ENCODE peak calls at places on chromosomes 11 and 22, in six cellular contexts. One of them, this sample, is unnamed.

GRCh38 chr22:43446037-43446803 is 34.4 kb downstream of the MPPED1 start:
- DNase-seq in pancreas: no peak
- DNase-seq in tibial nerve: no peak
- DNase-seq in cardiac fibroblast: no peak
- DNase-seq in B cell: no peak
- DNase-seq in endodermal cell: no peak
- DNase-seq in this sample: peak

GRCh38 chr11:59368238-59369022 is 9.7 kb downstream of the OR5AN1 start:
- DNase-seq in pancreas: no peak
- DNase-seq in tibial nerve: no peak
- DNase-seq in B cell: peak
- DNase-seq in endodermal cell: no peak
- DNase-seq in cardiac fibroblast: no peak
- DNase-seq in this sample: no peak

GRCh38 chr11:102347526-102348331 is 715 bp downstream of the BIRC2 start:
- DNase-seq in tibial nerve: peak
- DNase-seq in B cell: peak
- DNase-seq in endodermal cell: peak
- DNase-seq in cardiac fibroblast: peak
- DNase-seq in pancreas: no peak
- DNase-seq in this sample: no peak

GRCh38 chr11:114244995-114245394 is 51.2 kb upstream of the NNMT start:
- DNase-seq in tibial nerve: no peak
- DNase-seq in cardiac fibroblast: no peak
- DNase-seq in endodermal cell: no peak
- DNase-seq in pancreas: no peak
- DNase-seq in B cell: no peak
- DNase-seq in this sample: no peak

GRCh38 chr11:88068848-88069554 is 106.2 kb downstream of the RAB38 start:
- DNase-seq in pancreas: peak
- DNase-seq in cardiac fibroblast: no peak
- DNase-seq in tibial nerve: no peak
- DNase-seq in B cell: no peak
- DNase-seq in endodermal cell: no peak
- DNase-seq in this sample: peak

GRCh38 chr11:47399860-47400812 is 8.3 kb upstream of the SLC39A13 start:
- DNase-seq in endodermal cell: peak
- DNase-seq in tibial nerve: no peak
- DNase-seq in pancreas: no peak
- DNase-seq in B cell: peak
- DNase-seq in cardiac fibroblast: no peak
- DNase-seq in this sample: peak

GRCh38 chr11:107712342-107712741 is 486 bp upstream of the SLN start:
- DNase-seq in cardiac fibroblast: no peak
- DNase-seq in tibial nerve: no peak
- DNase-seq in pancreas: no peak
- DNase-seq in B cell: no peak
- DNase-seq in endodermal cell: no peak
- DNase-seq in this sample: no peak

GRCh38 chr11:99257131-99257530 is 236.4 kb downstream of the CNTN5 start:
- DNase-seq in tibial nerve: no peak
- DNase-seq in endodermal cell: no peak
- DNase-seq in pancreas: no peak
- DNase-seq in B cell: no peak
- DNase-seq in cardiac fibroblast: peak
- DNase-seq in this sample: no peak

GRCh38 chr22:18095101-18095805 is 15.4 kb upstream of the TUBA8 start:
- DNase-seq in pancreas: no peak
- DNase-seq in B cell: no peak
- DNase-seq in cardiac fibroblast: no peak
- DNase-seq in tibial nerve: no peak
- DNase-seq in endodermal cell: no peak
- DNase-seq in this sample: no peak

GRCh38 chr22:31504282-31504681 is 7.9 kb downstream of the SFI1 start:
- DNase-seq in pancreas: no peak
- DNase-seq in B cell: no peak
- DNase-seq in endodermal cell: no peak
- DNase-seq in tibial nerve: no peak
- DNase-seq in cardiac fibroblast: peak
- DNase-seq in this sample: no peak

GRCh38 chr22:37326726-37327125 is 44.4 kb downstream of the CYTH4 start:
- DNase-seq in B cell: no peak
- DNase-seq in endodermal cell: no peak
- DNase-seq in tibial nerve: no peak
- DNase-seq in cardiac fibroblast: no peak
- DNase-seq in pancreas: peak
- DNase-seq in this sample: no peak

GRCh38 chr11:73194593-73194992 is 23.5 kb upstream of the P2RY2 start:
- DNase-seq in cardiac fibroblast: no peak
- DNase-seq in tibial nerve: no peak
- DNase-seq in pancreas: no peak
- DNase-seq in endodermal cell: no peak
- DNase-seq in B cell: no peak
- DNase-seq in this sample: no peak

GRCh38 chr11:60912223-60912850 is 1.6 kb upstream of the TMEM109 start:
- DNase-seq in endodermal cell: no peak
- DNase-seq in pancreas: no peak
- DNase-seq in tibial nerve: no peak
- DNase-seq in cardiac fibroblast: no peak
- DNase-seq in B cell: no peak
- DNase-seq in this sample: no peak

GRCh38 chr11:108500721-108501120 is 2.5 kb upstream of the POGLUT3 start:
- DNase-seq in pancreas: no peak
- DNase-seq in tibial nerve: no peak
- DNase-seq in cardiac fibroblast: no peak
- DNase-seq in B cell: no peak
- DNase-seq in endodermal cell: no peak
- DNase-seq in this sample: no peak

GRCh38 chr11:112247198-112247597 is 13.5 kb downstream of the PLET1 start:
- DNase-seq in endodermal cell: no peak
- DNase-seq in B cell: no peak
- DNase-seq in tibial nerve: no peak
- DNase-seq in cardiac fibroblast: peak
- DNase-seq in pancreas: no peak
- DNase-seq in this sample: no peak

GRCh38 chr22:37270928-37271650 is 11.2 kb upstream of the CYTH4 start:
- DNase-seq in pancreas: no peak
- DNase-seq in B cell: no peak
- DNase-seq in tibial nerve: no peak
- DNase-seq in endodermal cell: peak
- DNase-seq in cardiac fibroblast: peak
- DNase-seq in this sample: peak

GRCh38 chr11:504994-505344 is 2.1 kb downstream of the RNH1 start:
- DNase-seq in endodermal cell: no peak
- DNase-seq in pancreas: no peak
- DNase-seq in B cell: no peak
- DNase-seq in tibial nerve: no peak
- DNase-seq in cardiac fibroblast: no peak
- DNase-seq in this sample: no peak

GRCh38 chr22:35072939-35073338 is 7.0 kb downstream of the ISX start:
- DNase-seq in pancreas: no peak
- DNase-seq in cardiac fibroblast: peak
- DNase-seq in B cell: no peak
- DNase-seq in endodermal cell: no peak
- DNase-seq in tibial nerve: no peak
- DNase-seq in this sample: no peak

GRCh38 chr11:116314012-116314411 is 458.8 kb downstream of the BUD13 start:
- DNase-seq in cardiac fibroblast: no peak
- DNase-seq in pancreas: no peak
- DNase-seq in endodermal cell: no peak
- DNase-seq in tibial nerve: no peak
- DNase-seq in B cell: no peak
- DNase-seq in this sample: no peak

GRCh38 chr11:116312560-116313340 is 460.0 kb downstream of the BUD13 start:
- DNase-seq in pancreas: peak
- DNase-seq in endodermal cell: no peak
- DNase-seq in cardiac fibroblast: no peak
- DNase-seq in tibial nerve: peak
- DNase-seq in B cell: no peak
- DNase-seq in this sample: no peak

GRCh38 chr11:116311141-116311540 is 461.6 kb downstream of the BUD13 start:
- DNase-seq in B cell: no peak
- DNase-seq in tibial nerve: no peak
- DNase-seq in endodermal cell: no peak
- DNase-seq in cardiac fibroblast: no peak
- DNase-seq in pancreas: no peak
- DNase-seq in this sample: no peak

GRCh38 chr11:116310215-116310614 is 462.6 kb downstream of the BUD13 start:
- DNase-seq in pancreas: no peak
- DNase-seq in endodermal cell: no peak
- DNase-seq in tibial nerve: no peak
- DNase-seq in cardiac fibroblast: no peak
- DNase-seq in B cell: no peak
- DNase-seq in this sample: no peak

DNA sequence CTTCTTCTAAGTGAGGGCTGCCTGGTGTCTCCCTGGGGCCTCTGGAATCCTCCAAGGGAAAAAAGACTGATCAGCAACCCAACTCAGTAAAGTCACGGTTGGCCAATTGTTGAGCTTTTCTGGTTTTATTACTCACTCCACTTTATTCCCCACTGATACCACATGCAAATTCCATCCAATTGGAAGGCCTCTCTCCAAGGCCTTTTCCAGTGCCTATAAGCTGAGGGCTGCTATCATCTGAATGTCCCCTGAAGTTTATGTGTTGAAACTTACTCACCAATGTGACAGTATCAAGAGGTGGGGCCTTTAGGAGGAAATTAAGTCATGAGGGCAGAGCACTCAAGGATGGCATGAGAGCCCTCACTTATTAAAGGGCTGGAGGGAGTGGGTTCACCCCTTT is 463.3 kb downstream of the BUD13 start:
- DNase-seq in B cell: no peak
- DNase-seq in tibial nerve: no peak
- DNase-seq in cardiac fibroblast: no peak
- DNase-seq in pancreas: no peak
- DNase-seq in endodermal cell: no peak
- DNase-seq in this sample: no peak
- TF ChIP-seq CTCF in B cell: no peak
- TF ChIP-seq CTCF in tibial nerve: no peak
- TF ChIP-seq CTCF in cardiac fibroblast: no peak
- TF ChIP-seq CTCF in pancreas: no peak
- TF ChIP-seq CTCF in endodermal cell: no peak
- TF ChIP-seq CTCF in this sample: no peak

GRCh38 chr22:27629908-27630733 is 171.4 kb downstream of the MN1 start:
- DNase-seq in B cell: no peak
- DNase-seq in cardiac fibroblast: no peak
- DNase-seq in endodermal cell: no peak
- DNase-seq in tibial nerve: no peak
- DNase-seq in pancreas: no peak
- DNase-seq in this sample: no peak

GRCh38 chr22:27631641-27632040 is 169.9 kb downstream of the MN1 start:
- DNase-seq in B cell: no peak
- DNase-seq in tibial nerve: no peak
- DNase-seq in pancreas: no peak
- DNase-seq in cardiac fibroblast: no peak
- DNase-seq in endodermal cell: no peak
- DNase-seq in this sample: no peak

GRCh38 chr22:27628891-27629631 is 172.5 kb downstream of the MN1 start:
- DNase-seq in tibial nerve: no peak
- DNase-seq in pancreas: no peak
- DNase-seq in endodermal cell: no peak
- DNase-seq in B cell: no peak
- DNase-seq in cardiac fibroblast: no peak
- DNase-seq in this sample: no peak

GRCh38 chr22:27632451-27633295 is 168.9 kb downstream of the MN1 start:
- DNase-seq in cardiac fibroblast: no peak
- DNase-seq in B cell: no peak
- DNase-seq in tibial nerve: no peak
- DNase-seq in pancreas: peak
- DNase-seq in endodermal cell: no peak
- DNase-seq in this sample: no peak

DNA sequence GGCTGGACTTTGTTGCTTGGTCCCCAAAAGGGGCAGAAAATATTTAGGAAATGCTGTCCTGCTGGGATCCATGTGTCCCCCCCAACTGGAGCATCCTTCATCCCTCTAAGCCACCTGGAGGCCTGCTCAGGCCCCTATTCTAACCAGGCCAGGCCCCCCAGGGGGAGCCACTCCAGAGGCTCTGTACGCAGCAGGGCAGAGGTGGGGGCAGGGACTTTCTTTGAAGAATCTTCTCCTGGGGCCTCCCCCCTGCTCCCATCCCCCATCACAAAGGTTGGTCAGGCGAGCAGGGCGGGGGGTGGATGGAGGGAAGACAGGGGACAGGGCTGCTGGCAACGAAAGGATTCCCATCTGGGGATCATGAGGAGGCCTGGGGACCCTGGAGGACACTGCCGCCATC is 170.8 kb downstream of the MN1 start:
- DNase-seq in tibial nerve: no peak
- DNase-seq in cardiac fibroblast: no peak
- DNase-seq in B cell: no peak
- DNase-seq in pancreas: no peak
- DNase-seq in endodermal cell: peak
- DNase-seq in this sample: peak
- TF ChIP-seq CTCF in tibial nerve: no peak
- TF ChIP-seq CTCF in cardiac fibroblast: no peak
- TF ChIP-seq CTCF in B cell: no peak
- TF ChIP-seq CTCF in pancreas: no peak
- TF ChIP-seq CTCF in endodermal cell: no peak
- TF ChIP-seq CTCF in this sample: no peak

GRCh38 chr22:27985323-27986275 is 66.5 kb upstream of the PITPNB start:
- DNase-seq in tibial nerve: no peak
- DNase-seq in cardiac fibroblast: no peak
- DNase-seq in pancreas: no peak
- DNase-seq in endodermal cell: peak
- DNase-seq in B cell: no peak
- DNase-seq in this sample: no peak
- TF ChIP-seq CTCF in tibial nerve: no peak
- TF ChIP-seq CTCF in cardiac fibroblast: no peak
- TF ChIP-seq CTCF in pancreas: no peak
- TF ChIP-seq CTCF in endodermal cell: no peak
- TF ChIP-seq CTCF in B cell: no peak
- TF ChIP-seq CTCF in this sample: no peak

DNA sequence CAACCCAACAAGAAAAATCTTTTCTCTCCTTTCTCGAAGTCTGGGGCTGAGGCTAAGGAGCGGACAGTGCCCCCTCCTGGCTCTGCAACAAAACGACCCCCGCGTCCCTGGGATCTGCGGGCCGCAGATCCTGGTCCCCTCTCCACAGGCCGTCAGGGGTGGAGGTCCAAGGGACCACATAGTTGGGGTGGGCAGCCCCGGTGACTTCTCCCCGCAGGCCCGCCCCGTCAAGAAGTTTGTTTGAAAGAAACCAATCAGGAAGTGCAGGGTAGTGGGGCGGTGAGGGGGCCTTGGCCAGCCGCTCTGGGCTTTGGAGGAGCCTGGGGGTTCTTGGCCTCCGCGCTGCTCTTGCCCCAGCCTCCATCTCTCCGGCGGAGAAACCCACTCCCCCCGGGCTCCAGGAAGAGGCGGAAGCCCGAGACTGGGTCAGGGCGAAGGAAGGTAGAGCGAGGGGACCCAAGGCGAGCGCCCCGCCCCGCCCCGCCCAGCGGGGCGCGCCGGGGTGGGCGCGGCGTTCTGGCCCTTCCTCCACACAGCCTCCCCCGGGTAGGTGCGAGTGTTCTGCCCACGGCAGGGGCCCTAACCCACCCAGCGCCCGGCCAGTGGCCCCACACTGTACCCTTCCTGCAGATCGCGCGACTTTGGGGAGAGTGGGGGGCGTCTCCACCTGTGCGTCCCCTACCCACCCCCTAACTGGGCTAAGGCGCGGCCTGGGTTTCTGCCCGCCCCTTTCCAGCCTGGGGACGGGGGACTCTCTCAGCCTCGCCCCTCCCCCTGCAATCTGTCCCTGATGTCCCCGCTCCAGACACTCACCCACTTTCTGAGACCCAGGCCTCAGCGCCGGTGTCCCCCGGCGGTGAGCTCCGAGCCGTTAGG is 1.3 kb downstream of the TP53I11 start:
- DNase-seq in B cell: peak
- DNase-seq in cardiac fibroblast: peak
- DNase-seq in endodermal cell: peak
- DNase-seq in pancreas: peak
- DNase-seq in tibial nerve: no peak
- DNase-seq in this sample: no peak
- TF ChIP-seq CTCF in B cell: peak
- TF ChIP-seq CTCF in cardiac fibroblast: peak
- TF ChIP-seq CTCF in endodermal cell: peak
- TF ChIP-seq CTCF in pancreas: peak
- TF ChIP-seq CTCF in tibial nerve: peak
- TF ChIP-seq CTCF in this sample: peak

This sample was measured in osteoblast.